ENCODE peak calls at places on chromosomes 12 and 14, in six cellular contexts. V is bronchial epithelial cell; L is GM10248; T is M059J; M is activated gamma-delta T cell treated with anti-CD3 and anti-CD28 coated beads, Interleukin-2, amount 50 U/mL, for 16 hours; H is OCI-M1. F is an unnamed sample.

GRCh38 chr12:6080149-6081045 is 44.1 kb downstream of the VWF start:
- DNase-seq in V (peak), L (no peak), T (no peak), M (no peak), H (no peak), F (no peak)

GRCh38 chr12:131536337-131536736 is 174.6 kb upstream of the SFSWAP start:
- DNase-seq in V (no peak), L (no peak), T (no peak), M (peak), H (no peak), F (no peak)

GRCh38 chr12:5452569-5452968 is 20.7 kb downstream of the NTF3 start:
- DNase-seq in V (no peak), L (no peak), T (no peak), M (no peak), H (no peak), F (no peak)

GRCh38 chr12:130121246-130122005 is 40.8 kb upstream of the FZD10 start:
- DNase-seq in V (no peak), L (no peak), T (no peak), M (no peak), H (no peak), F (no peak)

GRCh38 chr12:2583642-2584041 is 211.1 kb upstream of the FKBP4 start:
- DNase-seq in V (no peak), L (no peak), T (no peak), M (no peak), H (no peak), F (no peak)

GRCh38 chr12:43285248-43285647 is 266.8 kb downstream of the ADAMTS20 start:
- DNase-seq in V (peak), L (no peak), T (peak), M (no peak), H (no peak), F (no peak)

GRCh38 chr12:71038960-71039359 is 118.4 kb upstream of the PTPRR start:
- DNase-seq in V (no peak), L (no peak), T (no peak), M (no peak), H (no peak), F (no peak)

GRCh38 chr12:57604454-57605307 is at the start of gene DTX3:
- DNase-seq in V (no peak), L (peak), T (peak), M (no peak), H (no peak), F (peak)

GRCh38 chr12:42902001-42902400 is 312.5 kb upstream of the PRICKLE1 start:
- DNase-seq in V (no peak), L (no peak), T (no peak), M (no peak), H (no peak), F (no peak)

GRCh38 chr12:41946106-41946505 is 198.6 kb downstream of the GXYLT1 start:
- DNase-seq in V (no peak), L (no peak), T (no peak), M (no peak), H (peak), F (no peak)

GRCh38 chr14:75970989-75971388 is 10.8 kb downstream of the TGFB3 start:
- DNase-seq in V (no peak), L (no peak), T (no peak), M (no peak), H (no peak), F (no peak)

GRCh38 chr12:6370994-6371754 is 4.2 kb downstream of the SCNN1A start:
- DNase-seq in V (peak), L (no peak), T (peak), M (no peak), H (no peak), F (no peak)

GRCh38 chr12:48045061-48045846 is 41.0 kb upstream of the COL2A1 start:
- DNase-seq in V (no peak), L (no peak), T (no peak), M (no peak), H (no peak), F (no peak)

GRCh38 chr12:49930515-49931288 is 19.8 kb upstream of the AQP2 start:
- DNase-seq in V (peak), L (no peak), T (peak), M (no peak), H (no peak), F (no peak)

GRCh38 chr12:46585854-46586621 is 213.5 kb upstream of the SLC38A2 start:
- DNase-seq in V (peak), L (no peak), T (peak), M (peak), H (peak), F (no peak)

GRCh38 chr12:94458882-94459772 is 540 bp downstream of the CEP83 start:
- DNase-seq in V (peak), L (peak), T (peak), M (no peak), H (peak), F (no peak)

GRCh38 chr14:91388551-91388975 is 29.1 kb downstream of the CCDC88C start:
- DNase-seq in V (no peak), L (peak), T (no peak), M (no peak), H (no peak), F (no peak)

F was measured in pancreas.